ENCODE peak calls at places on chromosomes 11 and 22, in nine cellular contexts. U is right atrium auricular region; N is neuronal stem cell; W is thoracic aorta; J is naive thymus-derived CD4-positive, alpha-beta T cell; R is PC-3; A is CD8-positive, alpha-beta T cell; P is stomach; Y is kidney. F is an unnamed sample. For H3K9me3 and H3K36me3, the result is how much of the 10 kb centered on the place peaks cover.

GRCh38 chr11:119810478-119811232 is 81.7 kb upstream of the NECTIN1 start:
- DNase-seq in N (no peak), P (no peak), J (no peak), A (no peak), R (peak), U (no peak), W (no peak), Y (no peak), F (no peak)

GRCh38 chr11:18522388-18522787 is 4.4 kb downstream of the TSG101 start:
- DNase-seq in W (no peak), J (no peak), Y (no peak), N (no peak), U (no peak), A (no peak), R (no peak), P (no peak), F (no peak)

GRCh38 chr11:63683133-63683991 is 2.1 kb downstream of the RTN3 start:
- DNase-seq in P (no peak), R (peak), A (no peak), N (no peak), W (no peak), U (no peak), J (no peak), Y (no peak), F (no peak)

GRCh38 chr11:37557990-37558389 is 960.0 kb upstream of the RAG2 start:
- DNase-seq in P (no peak), W (no peak), J (no peak), R (no peak), U (no peak), N (no peak), A (no peak), Y (no peak), F (no peak)

GRCh38 chr11:117928818-117929567 is at the start of gene TMPRSS13:
- DNase-seq in W (no peak), U (no peak), R (peak), P (no peak), N (no peak), J (no peak), Y (peak), A (no peak), F (no peak)

GRCh38 chr11:117816846-117817212 is 7.7 kb downstream of the FXYD2 start:
- DNase-seq in N (no peak), P (no peak), W (no peak), A (no peak), J (no peak), Y (peak), U (no peak), R (no peak), F (no peak)

GRCh38 chr11:16776716-16777115 is 38.3 kb downstream of the C11orf58 start:
- DNase-seq in W (no peak), J (no peak), N (no peak), P (peak), Y (no peak), R (no peak), A (no peak), U (no peak), F (no peak)

GRCh38 chr11:129949067-129949466 is 53.6 kb downstream of the PRDM10 start:
- DNase-seq in U (no peak), P (no peak), N (no peak), Y (no peak), W (no peak), J (no peak), A (no peak), R (no peak), F (no peak)

GRCh38 chr11:121099885-121100284 is 1.2 kb upstream of the TECTA start:
- DNase-seq in J (no peak), U (no peak), W (no peak), N (no peak), Y (no peak), A (no peak), R (peak), P (no peak), F (no peak)

GRCh38 chr11:134497586-134497985 is 85.5 kb upstream of the B3GAT1 start:
- DNase-seq in W (no peak), U (no peak), J (no peak), N (no peak), A (no peak), R (no peak), Y (peak), P (peak), F (peak)

GRCh38 chr22:39144101-39144815 is 8.2 kb downstream of the CBX7 start:
- DNase-seq in Y (peak), U (no peak), W (no peak), N (no peak), P (peak), A (peak), J (peak), R (peak), F (no peak)

GRCh38 chr22:48748113-48748859 is 1079.4 kb downstream of the BRD1 start:
- DNase-seq in U (peak), A (peak), R (no peak), W (no peak), J (no peak), N (no peak), P (peak), Y (no peak), F (peak)

GRCh38 chr22:48745842-48746788 is 1081.6 kb downstream of the BRD1 start:
- DNase-seq in W (no peak), P (peak), U (peak), Y (peak), R (no peak), J (no peak), N (no peak), A (peak), F (peak)

GRCh38 chr22:48748860-48749554 is 1078.7 kb downstream of the BRD1 start:
- DNase-seq in A (peak), N (no peak), Y (no peak), W (no peak), P (peak), R (no peak), U (no peak), J (no peak), F (peak)

GRCh38 chr22:48744967-48745841 is 1082.5 kb downstream of the BRD1 start:
- DNase-seq in P (peak), U (peak), J (no peak), A (peak), N (no peak), Y (peak), R (no peak), W (no peak), F (peak)

DNA sequence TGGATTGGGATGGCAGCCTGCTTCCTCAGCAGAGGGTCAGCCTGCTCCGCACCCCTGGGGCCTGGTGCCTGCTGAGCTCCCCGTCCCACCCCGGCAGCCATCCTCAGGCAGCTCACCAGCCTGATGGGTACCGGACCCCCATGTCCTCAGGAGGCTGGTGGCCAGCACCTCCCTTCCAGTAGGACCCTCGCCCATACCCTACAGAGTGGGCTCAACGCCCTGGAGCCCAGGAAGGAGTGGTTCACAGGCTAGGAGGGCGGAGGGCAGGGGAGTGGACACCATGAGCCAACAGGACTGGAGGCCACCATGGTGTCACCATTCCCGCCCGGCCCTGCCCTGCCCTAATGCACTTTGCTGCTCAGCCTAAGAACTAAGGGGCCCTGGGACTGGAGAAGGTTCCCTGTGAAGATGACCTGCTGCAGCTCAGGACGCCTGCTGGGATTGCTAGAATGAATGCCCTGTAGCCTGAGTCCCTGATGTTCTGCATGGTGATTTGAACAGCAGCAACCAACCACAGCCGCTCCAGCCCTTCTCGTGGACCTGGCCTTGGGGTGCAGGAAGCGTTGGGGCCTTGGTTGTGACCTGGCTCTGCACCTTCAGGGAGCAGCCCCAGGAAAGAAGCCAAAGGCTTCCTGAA is 1080.8 kb downstream of the BRD1 start:
- DNase-seq in P (peak), N (no peak), Y (peak), A (no peak), W (no peak), J (no peak), U (peak), R (no peak), F (no peak)
- H3K9me3 ChIP-seq in P (under half), N (under half), Y (under half), A (under half), W (under half), J (under half), U (under half), R (under half), F (under half)

GRCh38 chr22:21802673-21803072 is 64.8 kb downstream of the MAPK1 start:
- DNase-seq in Y (no peak), W (no peak), U (no peak), P (no peak), N (no peak), A (no peak), J (no peak), R (no peak), F (no peak)

GRCh38 chr22:21803859-21804258 is 63.6 kb downstream of the MAPK1 start:
- DNase-seq in Y (no peak), U (no peak), N (no peak), R (no peak), A (no peak), P (no peak), J (no peak), W (no peak), F (no peak)

GRCh38 chr22:21811982-21812381 is 55.5 kb downstream of the MAPK1 start:
- DNase-seq in P (no peak), R (no peak), W (no peak), J (no peak), Y (no peak), N (no peak), U (no peak), A (no peak), F (no peak)

GRCh38 chr22:21808130-21808529 is 59.3 kb downstream of the MAPK1 start:
- DNase-seq in W (no peak), A (no peak), N (no peak), U (no peak), R (no peak), J (no peak), Y (no peak), P (no peak), F (no peak)

DNA sequence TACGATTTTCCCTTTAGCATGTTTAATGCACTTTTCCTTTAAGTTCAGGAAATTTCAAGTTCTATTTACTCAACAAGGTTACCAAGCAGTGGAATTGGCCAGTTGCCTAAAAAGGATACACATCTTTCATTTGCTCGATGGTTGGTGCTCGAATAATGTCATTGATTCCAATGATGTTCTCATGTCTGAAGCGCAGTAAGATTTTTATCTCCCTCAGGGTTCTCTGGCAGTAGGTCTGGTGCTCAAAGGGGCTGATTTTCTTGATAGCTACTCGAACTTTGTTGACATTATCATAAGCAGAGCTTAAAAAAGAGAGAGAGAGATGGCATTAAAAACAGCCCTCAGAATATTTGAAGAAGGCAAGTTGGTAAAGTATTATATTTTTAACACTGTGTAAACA is 59.9 kb downstream of the MAPK1 start:
- DNase-seq in Y (no peak), R (peak), U (no peak), A (no peak), W (no peak), N (no peak), J (no peak), P (no peak), F (no peak)
- H3K36me3 ChIP-seq in Y (under half), R (under half), U (under half), A (under half), W (under half), N (under half), J (under half), P (half or more), F (under half)

GRCh38 chr22:48743601-48744282 is 1083.9 kb downstream of the BRD1 start:
- DNase-seq in W (no peak), R (no peak), P (peak), A (peak), U (peak), N (no peak), Y (no peak), J (no peak), F (peak)
- H3K9me3 ChIP-seq in W (under half), R (under half), P (under half), A (under half), U (under half), N (under half), Y (under half), J (under half), F (under half)

GRCh38 chr11:125483592-125483991 is 12.5 kb downstream of the FEZ1 start:
- DNase-seq in U (no peak), Y (no peak), R (no peak), J (no peak), A (no peak), N (no peak), W (no peak), P (no peak), F (no peak)
- H3K36me3 ChIP-seq in U (under half), Y (under half), R (under half), J (under half), A (under half), N (under half), W (under half), P (under half), F (half or more)